ENCODE peak calls at places on chromosomes 2 and 18, in nine cellular contexts. Y, W, N, P, C, V, O, S and L are unnamed samples.

GRCh38 chr2:145407-145806 is 99.1 kb upstream of the FAM110C start:
- DNase-seq in Y (no peak), W (no peak), N (no peak), P (no peak), C (no peak), V (no peak), O (no peak), S (no peak), L (no peak)

GRCh38 chr2:204479557-204479956 is 65.7 kb upstream of the PARD3B start:
- DNase-seq in Y (no peak), W (no peak), N (no peak), P (peak; percentile 7), C (no peak), V (no peak), O (no peak), S (no peak), L (peak; percentile 41)

GRCh38 chr18:3907955-3908354 is 458.0 kb downstream of the TGIF1 start:
- DNase-seq in Y (no peak), W (no peak), N (no peak), P (no peak), C (no peak), V (no peak), O (no peak), S (no peak), L (no peak)

GRCh38 chr2:172672114-172672513 is 63.5 kb upstream of the RAPGEF4 start:
- DNase-seq in Y (no peak), W (no peak), N (no peak), P (peak; percentile 16), C (no peak), V (no peak), O (no peak), S (no peak), L (peak; percentile 59)

GRCh38 chr2:238970553-238971081 is 122.7 kb downstream of the TWIST2 start:
- DNase-seq in Y (no peak), W (peak; percentile 51), N (peak; percentile 25), P (peak; percentile 67), C (peak; percentile 54), V (peak; percentile 59), O (no peak), S (no peak), L (peak; percentile 84)

GRCh38 chr18:77560334-77560970 is 310.8 kb downstream of the GALR1 start:
- DNase-seq in Y (no peak), W (no peak), N (no peak), P (no peak), C (peak; percentile 62), V (no peak), O (no peak), S (no peak), L (peak; percentile 9)

GRCh38 chr2:235638541-235639192 is 144.8 kb downstream of the AGAP1 start:
- DNase-seq in Y (no peak), W (no peak), N (no peak), P (no peak), C (no peak), V (no peak), O (no peak), S (no peak), L (no peak)

GRCh38 chr2:239599299-239599698 is 198.5 kb upstream of the HDAC4 start:
- DNase-seq in Y (no peak), W (no peak), N (no peak), P (no peak), C (no peak), V (no peak), O (peak; percentile 34), S (no peak), L (no peak)

GRCh38 chr2:197358927-197359326 is 48.3 kb upstream of the ANKRD44 start:
- DNase-seq in Y (no peak), W (no peak), N (no peak), P (no peak), C (peak; percentile 35), V (no peak), O (no peak), S (no peak), L (no peak)

GRCh38 chr2:240452471-240453256 is 17.2 kb downstream of the GPC1 start:
- DNase-seq in Y (no peak), W (peak; percentile 81), N (no peak), P (peak; percentile 66), C (peak; percentile 25), V (peak; percentile 76), O (peak; percentile 62), S (no peak), L (peak; percentile 60)

GRCh38 chr2:239247401-239248245 is 153.2 kb downstream of the HDAC4 start:
- DNase-seq in Y (peak; percentile 87), W (no peak), N (no peak), P (no peak), C (peak; percentile 81), V (no peak), O (no peak), S (no peak), L (no peak)

GRCh38 chr18:79749251-79750191 is 48.2 kb upstream of the KCNG2 start:
- DNase-seq in Y (no peak), W (no peak), N (no peak), P (no peak), C (no peak), V (peak; percentile 8), O (peak; percentile 47), S (no peak), L (no peak)

GRCh38 chr2:171669121-171669520 is 18.1 kb upstream of the DYNC1I2 start:
- DNase-seq in Y (no peak), W (no peak), N (no peak), P (no peak), C (no peak), V (no peak), O (no peak), S (no peak), L (no peak)

GRCh38 chr2:144201868-144202468 is 318.0 kb downstream of the ZEB2 start:
- DNase-seq in Y (no peak), W (no peak), N (no peak), P (no peak), C (peak; percentile 36), V (no peak), O (no peak), S (no peak), L (peak; percentile 77)

GRCh38 chr2:70962885-70963878 is 15.2 kb upstream of the ANKRD53 start:
- DNase-seq in Y (no peak), W (no peak), N (no peak), P (no peak), C (no peak), V (no peak), O (no peak), S (no peak), L (no peak)

GRCh38 chr2:96146151-96146880 is 1.1 kb upstream of the DUSP2 start:
- DNase-seq in Y (no peak), W (peak; percentile 57), N (peak; percentile 75), P (no peak), C (no peak), V (no peak), O (peak; percentile 29), S (peak; percentile 45), L (no peak)

GRCh38 chr18:36514778-36515177 is 217.3 kb downstream of the FHOD3 start:
- DNase-seq in Y (no peak), W (no peak), N (no peak), P (no peak), C (no peak), V (no peak), O (no peak), S (no peak), L (no peak)
- H3K4me3 ChIP-seq in Y (no peak overlapping the region), W (no peak overlapping the region), N (no peak overlapping the region), P (no peak overlapping the region), C (no peak overlapping the region), V (no peak overlapping the region), O (no peak overlapping the region), S (no peak overlapping the region), L (no peak overlapping the region)

DNA sequence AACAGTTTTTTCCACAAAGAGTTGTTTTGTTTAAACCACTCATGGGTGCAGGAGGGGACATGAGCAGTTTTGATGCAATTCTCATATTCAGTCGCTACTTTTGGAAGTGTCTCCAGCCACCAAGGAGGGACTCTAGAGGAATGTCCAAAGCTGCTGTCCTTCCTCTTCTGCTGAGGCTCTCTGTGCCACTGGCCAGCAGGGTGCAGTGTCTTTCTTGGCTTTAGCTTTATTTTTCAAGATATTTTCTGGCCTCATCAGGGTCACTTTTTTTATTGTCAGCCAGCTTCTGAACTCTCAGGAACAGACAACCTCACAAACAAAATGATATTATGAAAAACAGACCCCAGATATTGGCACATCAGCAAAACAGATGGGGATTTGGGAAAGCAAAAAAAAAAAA is 289.3 kb upstream of the ZSWIM2 start:
- DNase-seq in Y (peak; percentile 13), W (peak; percentile 33), N (no peak), P (no peak), C (peak; percentile 55), V (no peak), O (no peak), S (no peak), L (peak; percentile 10)
- TF ChIP-seq CTCF in Y (peak; percentile 78), W (peak; percentile 6), N (no peak), P (peak; percentile 36), C (peak; percentile 87), V (no peak), O (peak; percentile 54), S (peak; percentile 35), L (peak; percentile 78)

GRCh38 chr2:119225084-119225864 is 1.6 kb downstream of the STEAP3 start:
- DNase-seq in Y (no peak), W (no peak), N (no peak), P (peak; percentile 52), C (no peak), V (peak; percentile 31), O (no peak), S (no peak), L (no peak)
- H3K4me3 ChIP-seq in Y (peak overlapping the region; percentile 83), W (no peak overlapping the region), N (no peak overlapping the region), P (no peak overlapping the region), C (peak overlapping the region; percentile 65), V (no peak overlapping the region), O (no peak overlapping the region), S (no peak overlapping the region), L (no peak overlapping the region)

GRCh38 chr2:215286309-215286708 is 25.6 kb upstream of the ATIC start:
- DNase-seq in Y (no peak), W (no peak), N (no peak), P (no peak), C (no peak), V (no peak), O (no peak), S (no peak), L (no peak)

GRCh38 chr2:215293879-215294278 is 18.0 kb upstream of the ATIC start:
- DNase-seq in Y (no peak), W (no peak), N (no peak), P (no peak), C (no peak), V (no peak), O (no peak), S (no peak), L (no peak)

GRCh38 chr2:215288112-215288815 is 23.6 kb upstream of the ATIC start:
- DNase-seq in Y (no peak), W (no peak), N (no peak), P (no peak), C (no peak), V (no peak), O (no peak), S (no peak), L (no peak)

DNA sequence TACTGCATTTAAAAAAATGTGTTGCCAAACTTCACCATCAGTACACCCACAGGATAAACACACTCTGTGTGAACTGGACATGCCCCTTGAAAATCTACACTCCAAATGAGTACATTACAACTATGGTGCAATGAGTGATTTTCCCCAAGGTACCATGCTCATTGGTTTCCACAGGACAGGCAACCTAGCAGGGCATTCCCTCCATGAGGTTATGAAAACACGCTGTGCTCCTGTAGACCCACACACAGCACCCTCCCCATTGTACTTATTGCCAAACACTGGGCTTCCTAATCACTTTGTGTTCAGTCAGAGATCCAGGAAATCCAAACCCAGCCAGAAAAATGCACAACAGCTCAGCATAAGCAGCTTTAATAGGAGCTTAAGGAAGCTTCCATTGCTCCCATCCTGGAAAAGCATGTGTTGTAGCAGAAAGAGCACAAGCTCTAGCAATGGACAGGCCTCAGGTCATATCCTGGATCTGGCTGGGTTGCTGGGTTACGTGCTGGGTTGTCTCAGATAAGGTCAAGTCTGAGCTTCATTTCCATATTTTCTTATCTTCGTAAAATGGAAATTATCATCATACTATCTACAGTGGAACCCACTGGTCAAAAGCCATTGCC is 20.8 kb upstream of the ATIC start:
- DNase-seq in Y (no peak), W (no peak), N (no peak), P (no peak), C (no peak), V (no peak), O (no peak), S (no peak), L (no peak)
- TF ChIP-seq CTCF in Y (no peak), W (no peak), N (no peak), P (no peak), C (no peak), V (no peak), O (no peak), S (no peak), L (no peak)